ENCODE peak calls at places on chromosome 20, in five cellular contexts. N is epithelial cell of esophagus, T is NCI-H345, B is MCF 10A, S is NAMALWA. G is an unnamed sample.

GRCh38 chr20:49854190-49854875 is 41.7 kb downstream of the SLC9A8 start:
- DNase-seq in T (no peak), B (no peak), S (no peak), N (peak), G (peak)

GRCh38 chr20:34344256-34344637 is 18.8 kb upstream of the ITCH start:
- DNase-seq in N (no peak), S (no peak), B (no peak), T (no peak), G (no peak)

GRCh38 chr20:59182401-59183044 is 18.9 kb downstream of the ZNF831 start:
- DNase-seq in T (no peak), N (no peak), B (no peak), S (peak), G (no peak)

GRCh38 chr20:3473944-3474343 is 3.1 kb downstream of the ATRN start:
- DNase-seq in T (peak), S (no peak), N (no peak), B (no peak), G (no peak)

GRCh38 chr20:61053487-61054277 is 198.4 kb upstream of the CDH4 start:
- DNase-seq in T (no peak), B (no peak), S (no peak), N (no peak), G (no peak)

GRCh38 chr20:59515013-59515905 is 89.1 kb upstream of the PHACTR3 start:
- DNase-seq in N (peak), B (peak), S (peak), T (peak), G (peak)

GRCh38 chr20:2817341-2817726 is 1.2 kb downstream of the TMEM239 start:
- DNase-seq in N (no peak), T (no peak), B (no peak), S (no peak), G (no peak)

GRCh38 chr20:62503414-62504178 is 27.8 kb upstream of the GATA5 start:
- DNase-seq in T (no peak), B (no peak), N (no peak), S (no peak), G (peak)

GRCh38 chr20:46108435-46108841 is 9.7 kb upstream of the CD40 start:
- DNase-seq in T (no peak), N (no peak), B (no peak), S (peak), G (no peak)

GRCh38 chr20:23584434-23585199 is 16.3 kb upstream of the CST9L start:
- DNase-seq in B (no peak), T (no peak), S (no peak), N (no peak), G (no peak)

GRCh38 chr20:58715709-58716475 is 23.3 kb downstream of the NPEPL1 start:
- DNase-seq in N (no peak), S (no peak), T (no peak), B (no peak), G (no peak)

GRCh38 chr20:63107449-63108200 is 100.9 kb upstream of the BHLHE23 start:
- DNase-seq in N (no peak), B (no peak), S (no peak), T (no peak), G (no peak)

GRCh38 chr20:1946762-1947534 is 46.9 kb downstream of the PDYN start:
- DNase-seq in B (no peak), T (no peak), S (no peak), N (peak), G (no peak)

GRCh38 chr20:20552076-20552475 is 160.4 kb downstream of the RALGAPA2 start:
- DNase-seq in N (no peak), T (peak), S (no peak), B (no peak), G (peak)

GRCh38 chr20:23637282-23638221 is at the start of gene CST3:
- DNase-seq in B (peak), N (peak), S (no peak), T (peak), G (peak)

GRCh38 chr20:36644032-36644712 is 1.8 kb downstream of the SLA2 start:
- DNase-seq in B (no peak), N (no peak), S (no peak), T (peak), G (no peak)

GRCh38 chr20:14148042-14148441 is 152.7 kb downstream of the MACROD2 start:
- DNase-seq in T (no peak), S (no peak), B (no peak), N (no peak), G (no peak)

GRCh38 chr20:36352843-36353553 is 46.9 kb downstream of the DLGAP4 start:
- DNase-seq in S (no peak), T (no peak), B (no peak), N (peak), G (no peak)

GRCh38 chr20:51440589-51440988 is 101.9 kb downstream of the NFATC2 start:
- DNase-seq in T (no peak), S (peak), N (no peak), B (no peak), G (no peak)

GRCh38 chr20:59385461-59385860 is 85.0 kb downstream of the EDN3 start:
- DNase-seq in N (no peak), T (no peak), B (no peak), S (peak), G (no peak)

GRCh38 chr20:37119356-37120036 is 23.7 kb upstream of the RBL1 start:
- DNase-seq in B (no peak), S (no peak), N (no peak), T (no peak), G (no peak)

G was measured in NCI-H524.